ENCODE peak calls at places on chromosome 14, in ten cellular contexts. R is A549, V is tibial nerve, K is ovary, M is GM12878, H is SK-N-SH, Y is stomach, I is HepG2, Q is sigmoid colon, O is esophagus muscularis mucosa. G is an unnamed sample.

GRCh38 chr14:55297611-55298323 is 26.5 kb downstream of the FBXO34 start:
- DNase-seq in R (no peak), Q (no peak), I (peak), V (no peak), H (no peak), Y (peak), K (no peak), O (no peak), M (no peak), G (peak)

GRCh38 chr14:104306450-104307040 is 168.2 kb downstream of the KIF26A start:
- DNase-seq in I (no peak), V (no peak), Q (peak), M (no peak), Y (no peak), R (no peak), K (peak), O (no peak), H (no peak), G (no peak)

GRCh38 chr14:67170706-67171105 is 18.5 kb upstream of the GARIN2 start:
- DNase-seq in Q (no peak), H (no peak), V (no peak), K (no peak), O (no peak), M (no peak), Y (no peak), I (no peak), R (no peak), G (no peak)

GRCh38 chr14:80483331-80483730 is 272.0 kb upstream of the DIO2 start:
- DNase-seq in R (no peak), O (no peak), V (no peak), I (no peak), Y (no peak), H (no peak), K (no peak), M (no peak), Q (no peak), G (no peak)

GRCh38 chr14:88301381-88301780 is 21.7 kb downstream of the KCNK10 start:
- DNase-seq in M (no peak), R (no peak), I (no peak), O (no peak), V (no peak), H (no peak), Q (no peak), Y (no peak), K (no peak), G (no peak)

GRCh38 chr14:93994919-93995682 is 2.0 kb upstream of the CCDC197 start:
- DNase-seq in Q (peak), Y (peak), K (no peak), I (no peak), O (no peak), M (no peak), V (no peak), R (peak), H (no peak), G (peak)

GRCh38 chr14:95901014-95901413 is 24.4 kb downstream of the TUNAR start:
- DNase-seq in Q (no peak), V (no peak), K (no peak), I (no peak), O (no peak), Y (no peak), M (no peak), R (no peak), H (no peak), G (no peak)

GRCh38 chr14:75197338-75197737 is 20.9 kb upstream of the TMED10 start:
- DNase-seq in O (no peak), R (no peak), I (no peak), Q (no peak), V (no peak), H (no peak), K (no peak), Y (no peak), M (no peak), G (no peak)

GRCh38 chr14:49052516-49052915 is 533.7 kb downstream of the RPS29 start:
- DNase-seq in I (no peak), M (no peak), Q (no peak), H (peak), O (no peak), V (no peak), Y (no peak), R (no peak), K (no peak), G (no peak)

GRCh38 chr14:54487771-54488170 is 1.0 kb downstream of the GMFB start:
- DNase-seq in Y (no peak), O (no peak), H (peak), V (no peak), R (peak), Q (no peak), M (no peak), K (no peak), I (no peak), G (no peak)

GRCh38 chr14:92039720-92040430 is at the start of gene TRIP11:
- DNase-seq in M (peak), H (peak), Y (peak), V (peak), K (peak), Q (peak), I (peak), R (peak), O (peak), G (peak)

GRCh38 chr14:92037989-92038388 is 1.9 kb downstream of the TRIP11 start:
- DNase-seq in I (no peak), M (no peak), V (no peak), H (peak), Y (no peak), R (no peak), O (peak), Q (no peak), K (no peak), G (no peak)

GRCh38 chr14:92040431-92041040 is 677 bp upstream of the TRIP11 start:
- DNase-seq in Q (no peak), K (no peak), H (peak), Y (peak), R (peak), I (peak), M (peak), V (no peak), O (peak), G (peak)

GRCh38 chr14:92041203-92041602 is 1.3 kb upstream of the TRIP11 start:
- DNase-seq in V (no peak), Q (no peak), O (no peak), Y (no peak), I (no peak), K (no peak), H (no peak), M (no peak), R (no peak), G (no peak)

GRCh38 chr14:92039073-92039719 is 663 bp downstream of the TRIP11 start:
- DNase-seq in M (no peak), O (peak), V (no peak), K (no peak), Y (no peak), H (peak), Q (no peak), R (peak), I (peak), G (peak)
- TF ChIP-seq EP300 in M (no peak), O (no peak), V (no peak), K (no peak), Y (no peak), H (no peak), Q (no peak), R (no peak), I (no peak), G (no peak)

GRCh38 chr14:69711471-69712216 is 55.3 kb upstream of the SRSF5 start:
- DNase-seq in Y (no peak), V (no peak), K (no peak), M (no peak), H (no peak), O (no peak), I (no peak), Q (peak), R (no peak), G (peak)

GRCh38 chr14:69713976-69714716 is 52.8 kb upstream of the SRSF5 start:
- DNase-seq in Y (no peak), O (no peak), M (no peak), V (no peak), K (no peak), Q (no peak), I (peak), R (no peak), H (no peak), G (peak)

GRCh38 chr14:69712217-69712565 is 54.8 kb upstream of the SRSF5 start:
- DNase-seq in V (no peak), K (no peak), M (no peak), Y (no peak), H (no peak), O (no peak), Q (no peak), I (no peak), R (no peak), G (no peak)

GRCh38 chr14:69713127-69713800 is 53.7 kb upstream of the SRSF5 start:
- DNase-seq in O (no peak), Y (peak), I (no peak), V (no peak), R (no peak), H (no peak), K (no peak), Q (no peak), M (no peak), G (peak)

DNA sequence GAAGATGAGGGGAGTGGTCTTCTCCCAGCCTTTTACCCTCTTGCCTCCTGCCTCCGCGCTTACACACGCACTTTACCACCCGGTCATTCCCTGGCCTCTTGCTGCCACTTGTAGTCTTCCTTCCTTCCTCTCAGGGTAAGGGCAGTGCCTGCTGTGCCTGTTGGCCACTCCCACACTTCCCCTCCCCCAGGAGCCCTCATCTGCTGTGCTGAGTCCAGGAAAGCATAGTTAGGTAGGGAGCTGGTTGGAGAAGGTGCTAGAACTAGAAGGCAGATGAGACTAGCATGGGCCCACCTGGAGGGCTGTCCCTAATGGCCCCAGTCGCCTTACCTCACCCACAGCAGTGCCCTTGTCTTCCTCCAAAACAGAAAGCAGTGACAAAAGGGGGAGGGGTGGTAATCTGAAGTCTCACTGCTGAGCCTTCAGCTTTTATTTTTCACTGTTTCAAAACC is 54.3 kb upstream of the SRSF5 start:
- DNase-seq in I (no peak), Q (peak), Y (peak), M (no peak), R (no peak), O (no peak), K (no peak), V (peak), H (no peak), G (peak)
- H3K27ac ChIP-seq in I (no peak), Q (peak), Y (peak), M (peak), R (peak), O (peak), K (no peak), V (peak), H (no peak), G (peak)

GRCh38 chr14:105455766-105456660 is 18.6 kb upstream of the CRIP2 start:
- DNase-seq in Y (no peak), O (no peak), M (no peak), H (no peak), K (no peak), I (no peak), V (no peak), Q (no peak), R (no peak), G (no peak)
- TF ChIP-seq EP300 in Y (no peak), O (no peak), M (no peak), H (no peak), K (no peak), I (no peak), V (no peak), Q (no peak), R (no peak), G (no peak)

GRCh38 chr14:99509871-99510555 is 28.8 kb downstream of the CCNK start:
- DNase-seq in I (no peak), H (peak), Q (no peak), Y (no peak), O (no peak), V (no peak), M (no peak), K (no peak), R (no peak), G (no peak)
- H3K27ac ChIP-seq in I (no peak), H (no peak), Q (peak), Y (no peak), O (no peak), V (no peak), M (no peak), K (no peak), R (no peak), G (no peak)

GRCh38 chr14:69281450-69282169 is 21.7 kb downstream of the GALNT16 start:
- DNase-seq in V (no peak), H (no peak), K (no peak), R (no peak), Q (no peak), M (no peak), Y (no peak), O (no peak), I (no peak), G (no peak)
- TF ChIP-seq EP300 in V (no peak), H (no peak), K (no peak), R (no peak), Q (no peak), M (peak), Y (no peak), O (no peak), I (no peak), G (no peak)

GRCh38 chr14:71555654-71556559 is 376.3 kb upstream of the RGS6 start:
- DNase-seq in K (no peak), V (no peak), Q (no peak), M (peak), H (no peak), Y (no peak), O (no peak), I (peak), R (no peak), G (peak)
- H3K27ac ChIP-seq in K (no peak), V (no peak), Q (no peak), M (peak), H (no peak), Y (peak), O (no peak), I (no peak), R (no peak), G (peak)

GRCh38 chr14:58824106-58824505 is 186.3 kb downstream of the DACT1 start:
- DNase-seq in Y (no peak), K (no peak), Q (no peak), I (no peak), H (no peak), R (no peak), V (no peak), O (no peak), M (no peak), G (no peak)

GRCh38 chr14:58820032-58820431 is 182.3 kb downstream of the DACT1 start:
- DNase-seq in I (no peak), K (no peak), V (no peak), Q (no peak), H (no peak), M (no peak), R (no peak), Y (no peak), O (no peak), G (no peak)

GRCh38 chr14:58822856-58823255 is 185.1 kb downstream of the DACT1 start:
- DNase-seq in V (no peak), M (no peak), Y (no peak), Q (no peak), I (no peak), K (no peak), O (no peak), R (no peak), H (no peak), G (no peak)

GRCh38 chr14:58823309-58823708 is 185.5 kb downstream of the DACT1 start:
- DNase-seq in H (no peak), I (no peak), R (no peak), O (no peak), M (no peak), V (no peak), K (no peak), Q (no peak), Y (no peak), G (no peak)

DNA sequence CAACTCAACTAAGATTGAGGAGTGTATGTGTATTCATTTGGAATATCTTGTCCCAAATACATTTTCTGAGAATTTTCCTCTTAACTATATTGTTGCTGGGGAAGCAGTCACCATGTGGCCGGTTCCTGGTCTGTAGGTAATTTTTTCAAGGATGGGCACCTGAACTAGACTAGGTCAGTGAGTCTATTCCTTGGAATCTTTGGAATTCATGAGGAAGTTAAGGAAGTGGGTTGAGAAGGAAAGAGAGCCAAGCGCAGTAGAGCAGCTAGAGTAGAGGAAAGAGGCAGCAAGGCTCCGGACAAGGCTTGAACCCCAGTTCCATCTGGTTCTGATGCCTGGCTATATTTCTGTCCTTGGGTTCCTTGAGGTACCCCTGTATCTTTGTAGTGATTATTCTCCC is 183.7 kb downstream of the DACT1 start:
- DNase-seq in O (no peak), I (no peak), V (no peak), R (no peak), Y (no peak), Q (no peak), H (no peak), K (no peak), M (no peak), G (no peak)
- TF ChIP-seq EP300 in O (no peak), I (no peak), V (no peak), R (no peak), Y (no peak), Q (no peak), H (no peak), K (no peak), M (no peak), G (no peak)

DNA sequence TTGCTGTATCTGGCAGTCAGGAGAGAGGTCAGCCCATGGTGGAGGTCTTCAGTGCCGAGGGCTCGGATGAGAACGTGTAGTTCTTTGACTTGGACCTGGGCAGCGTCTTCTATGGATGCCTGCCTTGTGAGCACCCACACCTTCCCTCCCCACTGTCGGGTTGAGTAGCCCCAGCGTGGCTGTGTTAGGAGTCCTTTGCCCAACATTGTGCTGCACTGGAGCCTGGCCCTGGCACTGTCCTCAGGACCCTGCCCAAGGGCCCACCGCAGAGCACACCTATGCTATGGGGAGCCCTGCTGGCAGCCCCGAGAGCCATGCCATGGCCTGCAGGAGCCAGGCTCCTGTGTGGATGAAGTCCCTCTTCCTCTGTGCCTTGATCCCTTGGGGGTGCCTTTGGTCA is 26.7 kb downstream of the SLC25A29 start:
- DNase-seq in M (no peak), O (no peak), H (no peak), V (no peak), R (no peak), Q (no peak), K (no peak), I (no peak), Y (no peak), G (no peak)
- H3K27ac ChIP-seq in M (no peak), O (no peak), H (peak), V (no peak), R (no peak), Q (no peak), K (no peak), I (peak), Y (no peak), G (no peak)

DNA sequence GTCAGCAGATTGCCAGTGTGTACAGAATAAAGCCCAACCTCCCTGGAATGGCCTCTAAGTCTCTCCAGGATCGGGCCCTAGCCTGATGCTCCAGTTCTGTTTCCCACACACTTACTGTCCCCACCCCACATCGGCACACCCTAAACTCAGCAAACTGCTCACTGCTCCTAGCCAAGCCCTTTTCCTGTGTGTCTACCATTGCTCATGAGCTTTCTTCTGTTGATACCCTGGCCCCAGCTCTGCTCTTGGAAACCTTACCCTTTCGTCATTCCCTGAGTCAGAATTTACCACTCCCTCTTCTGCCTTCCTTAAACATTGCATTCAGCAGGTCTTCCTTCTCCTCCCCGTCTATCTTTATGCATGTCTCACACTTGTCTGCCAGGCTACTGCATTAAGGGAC is 158.9 kb downstream of the TMX1 start:
- DNase-seq in V (no peak), I (no peak), O (no peak), K (no peak), H (no peak), R (peak), Y (no peak), M (no peak), Q (no peak), G (no peak)
- TF ChIP-seq EP300 in V (no peak), I (no peak), O (no peak), K (no peak), H (no peak), R (no peak), Y (no peak), M (no peak), Q (no peak), G (no peak)

G was measured in transverse colon.